ENCODE peak calls at places on chromosomes 2 and 18, in ten cellular contexts. One of them, this sample, is unnamed. For H3K27me3, the result is how much of the 10 kb centered on the place peaks cover.

GRCh38 chr2:186486651-186487647 is 889 bp downstream of the ZC3H15 start:
- DNase-seq in HL-60: no peak
- DNase-seq in vagina: no peak
- DNase-seq in H1: no peak
- DNase-seq in HCT116: no peak
- DNase-seq in stomach: no peak
- DNase-seq in sigmoid colon: no peak
- DNase-seq in esophagus muscularis mucosa: no peak
- DNase-seq in suprapubic skin: no peak
- DNase-seq in upper lobe of left lung: no peak
- DNase-seq in this sample: no peak

GRCh38 chr2:218993345-218994315 is at the start of gene CRYBA2:
- DNase-seq in HL-60: no peak
- DNase-seq in vagina: no peak
- DNase-seq in H1: peak
- DNase-seq in HCT116: no peak
- DNase-seq in stomach: no peak
- DNase-seq in sigmoid colon: no peak
- DNase-seq in esophagus muscularis mucosa: no peak
- DNase-seq in suprapubic skin: no peak
- DNase-seq in upper lobe of left lung: no peak
- DNase-seq in this sample: no peak

GRCh38 chr2:201432551-201433388 is 18.5 kb downstream of the TRAK2 start:
- DNase-seq in HL-60: no peak
- DNase-seq in vagina: no peak
- DNase-seq in H1: no peak
- DNase-seq in HCT116: no peak
- DNase-seq in stomach: no peak
- DNase-seq in sigmoid colon: peak
- DNase-seq in esophagus muscularis mucosa: no peak
- DNase-seq in suprapubic skin: no peak
- DNase-seq in upper lobe of left lung: no peak
- DNase-seq in this sample: no peak

GRCh38 chr2:96962567-96963203 is 23.7 kb downstream of the FAM178B start:
- DNase-seq in HL-60: no peak
- DNase-seq in vagina: no peak
- DNase-seq in H1: no peak
- DNase-seq in HCT116: no peak
- DNase-seq in stomach: no peak
- DNase-seq in sigmoid colon: no peak
- DNase-seq in esophagus muscularis mucosa: no peak
- DNase-seq in suprapubic skin: no peak
- DNase-seq in upper lobe of left lung: no peak
- DNase-seq in this sample: no peak

GRCh38 chr2:15259356-15259756 is 301.8 kb downstream of the NBAS start:
- DNase-seq in HL-60: no peak
- DNase-seq in vagina: no peak
- DNase-seq in H1: peak
- DNase-seq in HCT116: no peak
- DNase-seq in stomach: no peak
- DNase-seq in sigmoid colon: no peak
- DNase-seq in esophagus muscularis mucosa: no peak
- DNase-seq in suprapubic skin: no peak
- DNase-seq in upper lobe of left lung: no peak
- DNase-seq in this sample: no peak

GRCh38 chr2:218079943-218080913 is 11.2 kb downstream of the RUFY4 start:
- DNase-seq in HL-60: no peak
- DNase-seq in vagina: no peak
- DNase-seq in H1: no peak
- DNase-seq in HCT116: no peak
- DNase-seq in stomach: no peak
- DNase-seq in sigmoid colon: no peak
- DNase-seq in esophagus muscularis mucosa: peak
- DNase-seq in suprapubic skin: no peak
- DNase-seq in upper lobe of left lung: no peak
- DNase-seq in this sample: no peak

GRCh38 chr2:69957970-69958369 is 3.5 kb downstream of the ASPRV1 start:
- DNase-seq in HL-60: no peak
- DNase-seq in vagina: no peak
- DNase-seq in H1: no peak
- DNase-seq in HCT116: no peak
- DNase-seq in stomach: peak
- DNase-seq in sigmoid colon: no peak
- DNase-seq in esophagus muscularis mucosa: no peak
- DNase-seq in suprapubic skin: no peak
- DNase-seq in upper lobe of left lung: no peak
- DNase-seq in this sample: no peak

GRCh38 chr2:74540291-74540690 is 10.6 kb downstream of the HTRA2 start:
- DNase-seq in HL-60: no peak
- DNase-seq in vagina: no peak
- DNase-seq in H1: no peak
- DNase-seq in HCT116: no peak
- DNase-seq in stomach: no peak
- DNase-seq in sigmoid colon: no peak
- DNase-seq in esophagus muscularis mucosa: no peak
- DNase-seq in suprapubic skin: no peak
- DNase-seq in upper lobe of left lung: no peak
- DNase-seq in this sample: no peak

GRCh38 chr2:88054300-88055048 is 1.1 kb downstream of the KRCC1 start:
- DNase-seq in HL-60: no peak
- DNase-seq in vagina: no peak
- DNase-seq in H1: no peak
- DNase-seq in HCT116: no peak
- DNase-seq in stomach: no peak
- DNase-seq in sigmoid colon: no peak
- DNase-seq in esophagus muscularis mucosa: no peak
- DNase-seq in suprapubic skin: no peak
- DNase-seq in upper lobe of left lung: no peak
- DNase-seq in this sample: no peak

GRCh38 chr2:88055049-88055435 is 541 bp downstream of the KRCC1 start:
- DNase-seq in HL-60: no peak
- DNase-seq in vagina: no peak
- DNase-seq in H1: no peak
- DNase-seq in HCT116: no peak
- DNase-seq in stomach: no peak
- DNase-seq in sigmoid colon: no peak
- DNase-seq in esophagus muscularis mucosa: no peak
- DNase-seq in suprapubic skin: no peak
- DNase-seq in upper lobe of left lung: no peak
- DNase-seq in this sample: no peak

GRCh38 chr2:88053301-88053700 is 2.3 kb downstream of the KRCC1 start:
- DNase-seq in HL-60: no peak
- DNase-seq in vagina: no peak
- DNase-seq in H1: no peak
- DNase-seq in HCT116: no peak
- DNase-seq in stomach: no peak
- DNase-seq in sigmoid colon: no peak
- DNase-seq in esophagus muscularis mucosa: no peak
- DNase-seq in suprapubic skin: no peak
- DNase-seq in upper lobe of left lung: no peak
- DNase-seq in this sample: no peak

GRCh38 chr2:88057437-88057844 is 1.9 kb upstream of the KRCC1 start:
- DNase-seq in HL-60: no peak
- DNase-seq in vagina: no peak
- DNase-seq in H1: no peak
- DNase-seq in HCT116: no peak
- DNase-seq in stomach: no peak
- DNase-seq in sigmoid colon: no peak
- DNase-seq in esophagus muscularis mucosa: no peak
- DNase-seq in suprapubic skin: no peak
- DNase-seq in upper lobe of left lung: no peak
- DNase-seq in this sample: no peak

DNA sequence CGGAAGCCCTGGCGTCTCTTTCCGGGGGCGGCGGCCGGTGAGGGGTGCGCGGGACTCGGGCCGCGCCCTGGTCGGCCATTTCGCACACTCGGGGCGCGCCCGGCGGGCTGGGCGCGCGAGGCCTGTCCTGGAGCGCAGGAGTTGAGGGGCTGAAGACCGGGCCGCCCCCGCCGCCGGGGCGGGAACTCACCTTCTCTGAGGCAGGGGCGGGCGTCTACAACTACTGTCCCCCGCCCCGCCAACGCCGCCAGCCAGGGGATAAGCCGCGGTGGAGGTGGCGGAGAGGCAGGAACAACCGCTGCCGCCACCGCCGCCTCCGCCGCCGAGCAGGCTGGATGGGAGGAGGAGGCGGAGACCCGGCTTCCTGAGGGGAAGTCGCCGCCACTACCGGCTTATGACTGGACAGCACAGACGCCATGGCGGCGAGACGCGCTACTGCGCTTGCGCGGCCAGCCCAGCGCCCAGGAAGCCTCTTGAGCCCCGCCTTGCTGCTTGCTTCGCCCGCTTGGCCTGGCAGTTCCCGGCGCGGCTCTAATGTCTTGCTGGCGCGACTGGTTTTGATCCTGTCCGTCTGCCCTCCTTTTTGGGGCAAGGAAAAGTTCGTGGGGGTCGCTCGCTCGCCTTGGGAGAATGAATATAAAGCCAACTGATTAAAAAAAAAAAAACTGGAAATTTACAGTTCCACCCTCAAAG is at the start of gene KRCC1:
- DNase-seq in HL-60: peak
- DNase-seq in vagina: peak
- DNase-seq in H1: peak
- DNase-seq in HCT116: peak
- DNase-seq in stomach: peak
- DNase-seq in sigmoid colon: peak
- DNase-seq in esophagus muscularis mucosa: peak
- DNase-seq in suprapubic skin: peak
- DNase-seq in upper lobe of left lung: peak
- DNase-seq in this sample: no peak
- TF ChIP-seq CTCF in HL-60: no peak
- TF ChIP-seq CTCF in vagina: no peak
- TF ChIP-seq CTCF in H1: no peak
- TF ChIP-seq CTCF in HCT116: no peak
- TF ChIP-seq CTCF in stomach: no peak
- TF ChIP-seq CTCF in sigmoid colon: no peak
- TF ChIP-seq CTCF in esophagus muscularis mucosa: no peak
- TF ChIP-seq CTCF in suprapubic skin: no peak
- TF ChIP-seq CTCF in upper lobe of left lung: peak
- TF ChIP-seq CTCF in this sample: no peak

GRCh38 chr2:88568179-88568578 is 59.1 kb downstream of the EIF2AK3 start:
- DNase-seq in HL-60: no peak
- DNase-seq in vagina: no peak
- DNase-seq in H1: no peak
- DNase-seq in HCT116: no peak
- DNase-seq in stomach: no peak
- DNase-seq in sigmoid colon: no peak
- DNase-seq in esophagus muscularis mucosa: no peak
- DNase-seq in suprapubic skin: no peak
- DNase-seq in upper lobe of left lung: no peak
- DNase-seq in this sample: no peak
- TF ChIP-seq POLR2AphosphoS5 in HL-60: no peak
- TF ChIP-seq POLR2AphosphoS5 in vagina: no peak
- TF ChIP-seq POLR2AphosphoS5 in H1: no peak
- TF ChIP-seq POLR2AphosphoS5 in HCT116: no peak
- TF ChIP-seq POLR2AphosphoS5 in stomach: no peak
- TF ChIP-seq POLR2AphosphoS5 in sigmoid colon: no peak
- TF ChIP-seq POLR2AphosphoS5 in esophagus muscularis mucosa: no peak
- TF ChIP-seq POLR2AphosphoS5 in suprapubic skin: no peak
- TF ChIP-seq POLR2AphosphoS5 in upper lobe of left lung: no peak
- TF ChIP-seq POLR2AphosphoS5 in this sample: no peak

GRCh38 chr18:78816114-78816513 is 163.5 kb upstream of the SALL3 start:
- DNase-seq in HL-60: no peak
- DNase-seq in vagina: no peak
- DNase-seq in H1: no peak
- DNase-seq in HCT116: no peak
- DNase-seq in stomach: no peak
- DNase-seq in sigmoid colon: no peak
- DNase-seq in esophagus muscularis mucosa: no peak
- DNase-seq in suprapubic skin: no peak
- DNase-seq in upper lobe of left lung: no peak
- DNase-seq in this sample: no peak
- H3K27me3 ChIP-seq in HL-60: under half
- H3K27me3 ChIP-seq in vagina: under half
- H3K27me3 ChIP-seq in H1: under half
- H3K27me3 ChIP-seq in HCT116: under half
- H3K27me3 ChIP-seq in stomach: half or more
- H3K27me3 ChIP-seq in sigmoid colon: under half
- H3K27me3 ChIP-seq in esophagus muscularis mucosa: under half
- H3K27me3 ChIP-seq in suprapubic skin: half or more
- H3K27me3 ChIP-seq in upper lobe of left lung: under half
- H3K27me3 ChIP-seq in this sample: under half

GRCh38 chr2:71932027-71932779 is 215.5 kb downstream of the CYP26B1 start:
- DNase-seq in HL-60: no peak
- DNase-seq in vagina: peak
- DNase-seq in H1: peak
- DNase-seq in HCT116: no peak
- DNase-seq in stomach: no peak
- DNase-seq in sigmoid colon: no peak
- DNase-seq in esophagus muscularis mucosa: peak
- DNase-seq in suprapubic skin: no peak
- DNase-seq in upper lobe of left lung: no peak
- DNase-seq in this sample: no peak

GRCh38 chr2:71934595-71935263 is 212.9 kb downstream of the CYP26B1 start:
- DNase-seq in HL-60: peak
- DNase-seq in vagina: peak
- DNase-seq in H1: peak
- DNase-seq in HCT116: no peak
- DNase-seq in stomach: no peak
- DNase-seq in sigmoid colon: peak
- DNase-seq in esophagus muscularis mucosa: peak
- DNase-seq in suprapubic skin: no peak
- DNase-seq in upper lobe of left lung: no peak
- DNase-seq in this sample: no peak

GRCh38 chr2:71932780-71933466 is 214.7 kb downstream of the CYP26B1 start:
- DNase-seq in HL-60: no peak
- DNase-seq in vagina: peak
- DNase-seq in H1: peak
- DNase-seq in HCT116: no peak
- DNase-seq in stomach: no peak
- DNase-seq in sigmoid colon: no peak
- DNase-seq in esophagus muscularis mucosa: peak
- DNase-seq in suprapubic skin: no peak
- DNase-seq in upper lobe of left lung: no peak
- DNase-seq in this sample: no peak

GRCh38 chr2:71934320-71934593 is 213.4 kb downstream of the CYP26B1 start:
- DNase-seq in HL-60: no peak
- DNase-seq in vagina: peak
- DNase-seq in H1: peak
- DNase-seq in HCT116: no peak
- DNase-seq in stomach: no peak
- DNase-seq in sigmoid colon: no peak
- DNase-seq in esophagus muscularis mucosa: peak
- DNase-seq in suprapubic skin: no peak
- DNase-seq in upper lobe of left lung: no peak
- DNase-seq in this sample: no peak

DNA sequence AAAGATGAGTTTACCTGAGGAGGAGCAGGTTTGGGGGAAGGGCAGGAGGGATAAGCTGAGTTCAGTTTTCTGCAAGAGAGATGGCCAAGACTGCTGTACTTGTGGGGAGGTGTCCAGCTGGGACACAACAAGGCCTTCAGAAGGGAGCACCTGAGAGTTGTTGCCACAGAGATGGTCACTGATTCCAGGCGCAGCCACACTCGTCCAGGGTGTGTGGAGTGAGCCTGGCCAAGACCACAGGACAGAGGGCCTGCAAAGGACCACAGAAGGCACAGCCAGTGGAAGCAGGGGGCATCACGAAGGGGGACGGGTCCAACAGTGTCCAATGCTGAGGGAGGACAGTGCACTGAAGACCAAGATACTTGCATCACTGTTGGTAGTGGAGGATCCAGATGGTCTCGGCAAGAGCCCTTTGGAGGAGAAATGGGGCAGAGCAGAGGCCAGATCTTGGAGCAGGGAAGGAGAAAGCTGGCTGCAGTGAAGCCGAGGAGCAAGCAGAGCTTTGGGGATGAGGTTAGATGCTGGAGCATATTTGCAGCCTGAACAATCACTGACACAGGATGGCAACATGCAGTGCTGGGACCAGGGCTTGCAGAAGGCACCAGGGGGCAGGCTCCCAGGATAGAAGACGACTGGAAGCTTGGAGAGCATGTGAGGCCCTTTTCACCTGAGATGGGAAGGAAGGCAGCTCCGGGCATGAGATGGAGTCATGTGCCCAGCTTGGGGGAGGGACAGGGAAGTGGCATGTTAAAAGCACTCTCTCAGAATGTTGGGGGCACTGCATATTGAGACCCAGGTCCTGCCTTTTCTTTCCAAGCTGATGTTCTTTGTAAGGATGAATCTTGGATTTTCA is 214.0 kb downstream of the CYP26B1 start:
- DNase-seq in HL-60: no peak
- DNase-seq in vagina: no peak
- DNase-seq in H1: peak
- DNase-seq in HCT116: peak
- DNase-seq in stomach: no peak
- DNase-seq in sigmoid colon: no peak
- DNase-seq in esophagus muscularis mucosa: peak
- DNase-seq in suprapubic skin: no peak
- DNase-seq in upper lobe of left lung: no peak
- DNase-seq in this sample: no peak
- TF ChIP-seq CTCF in HL-60: no peak
- TF ChIP-seq CTCF in vagina: no peak
- TF ChIP-seq CTCF in H1: peak
- TF ChIP-seq CTCF in HCT116: peak
- TF ChIP-seq CTCF in stomach: no peak
- TF ChIP-seq CTCF in sigmoid colon: no peak
- TF ChIP-seq CTCF in esophagus muscularis mucosa: no peak
- TF ChIP-seq CTCF in suprapubic skin: no peak
- TF ChIP-seq CTCF in upper lobe of left lung: no peak
- TF ChIP-seq CTCF in this sample: no peak